ENCODE peak calls at places on chromosomes 2 and 18, in four cellular contexts. One of them, this sample, is unnamed.

GRCh38 chr2:195756218-195756941 is 99.4 kb downstream of the SLC39A10 start:
- DNase-seq in tibial nerve: no peak
- DNase-seq in fibroblast of lung: no peak
- DNase-seq in pancreas: no peak
- DNase-seq in this sample: no peak

GRCh38 chr2:146523218-146523617 is 1321.6 kb upstream of the ACVR2A start:
- DNase-seq in pancreas: no peak
- DNase-seq in tibial nerve: no peak
- DNase-seq in fibroblast of lung: peak
- DNase-seq in this sample: no peak

GRCh38 chr18:48364146-48364545 is 45.0 kb downstream of the ZBTB7C start:
- DNase-seq in pancreas: no peak
- DNase-seq in tibial nerve: no peak
- DNase-seq in fibroblast of lung: no peak
- DNase-seq in this sample: no peak

GRCh38 chr2:128753321-128753720 is 434.7 kb upstream of the HS6ST1 start:
- DNase-seq in fibroblast of lung: no peak
- DNase-seq in tibial nerve: no peak
- DNase-seq in pancreas: no peak
- DNase-seq in this sample: no peak

GRCh38 chr18:8908792-8909510 is 193.5 kb upstream of the NDUFV2 start:
- DNase-seq in pancreas: no peak
- DNase-seq in fibroblast of lung: no peak
- DNase-seq in tibial nerve: no peak
- DNase-seq in this sample: no peak

GRCh38 chr18:43620936-43621335 is 343.6 kb upstream of the SYT4 start:
- DNase-seq in pancreas: no peak
- DNase-seq in fibroblast of lung: peak
- DNase-seq in tibial nerve: no peak
- DNase-seq in this sample: no peak

GRCh38 chr18:3380384-3380961 is 69.5 kb upstream of the TGIF1 start:
- DNase-seq in tibial nerve: no peak
- DNase-seq in pancreas: no peak
- DNase-seq in fibroblast of lung: peak
- DNase-seq in this sample: no peak

GRCh38 chr2:166572958-166573357 is 78.9 kb upstream of the SCN7A start:
- DNase-seq in tibial nerve: no peak
- DNase-seq in pancreas: no peak
- DNase-seq in fibroblast of lung: peak
- DNase-seq in this sample: no peak

GRCh38 chr2:108987111-108987510 is 1.9 kb downstream of the EDAR start:
- DNase-seq in pancreas: no peak
- DNase-seq in tibial nerve: no peak
- DNase-seq in fibroblast of lung: no peak
- DNase-seq in this sample: no peak

GRCh38 chr2:7676714-7677113 is 759.5 kb downstream of the RNF144A start:
- DNase-seq in pancreas: no peak
- DNase-seq in tibial nerve: no peak
- DNase-seq in fibroblast of lung: no peak
- DNase-seq in this sample: no peak

GRCh38 chr2:37775908-37776250 is 104.4 kb upstream of the CDC42EP3 start:
- DNase-seq in fibroblast of lung: peak
- DNase-seq in pancreas: no peak
- DNase-seq in tibial nerve: no peak
- DNase-seq in this sample: no peak

GRCh38 chr2:208406474-208407451 is at the start of gene PTH2R:
- DNase-seq in tibial nerve: no peak
- DNase-seq in fibroblast of lung: peak
- DNase-seq in pancreas: peak
- DNase-seq in this sample: no peak

GRCh38 chr2:102975996-102976636 is 214.3 kb downstream of the TMEM182 start:
- DNase-seq in fibroblast of lung: peak
- DNase-seq in tibial nerve: no peak
- DNase-seq in pancreas: no peak
- DNase-seq in this sample: peak

GRCh38 chr2:149152597-149152996 is 114.1 kb downstream of the LYPD6B start:
- DNase-seq in fibroblast of lung: no peak
- DNase-seq in pancreas: no peak
- DNase-seq in tibial nerve: no peak
- DNase-seq in this sample: no peak

GRCh38 chr18:22110482-22110924 is 58.9 kb upstream of the GATA6 start:
- DNase-seq in fibroblast of lung: no peak
- DNase-seq in tibial nerve: no peak
- DNase-seq in pancreas: no peak
- DNase-seq in this sample: no peak

GRCh38 chr2:38317725-38318124 is 59.3 kb downstream of the ATL2 start:
- DNase-seq in tibial nerve: no peak
- DNase-seq in fibroblast of lung: no peak
- DNase-seq in pancreas: no peak
- DNase-seq in this sample: no peak

GRCh38 chr18:36809590-36810381 is 19.0 kb downstream of the TPGS2 start:
- DNase-seq in tibial nerve: no peak
- DNase-seq in fibroblast of lung: peak
- DNase-seq in pancreas: peak
- DNase-seq in this sample: peak

GRCh38 chr2:2769481-2770431 is 438.7 kb upstream of the MYT1L start:
- DNase-seq in pancreas: no peak
- DNase-seq in fibroblast of lung: no peak
- DNase-seq in tibial nerve: no peak
- DNase-seq in this sample: peak

GRCh38 chr2:200778038-200778437 is 33.7 kb upstream of the BZW1 start:
- DNase-seq in fibroblast of lung: no peak
- DNase-seq in pancreas: no peak
- DNase-seq in tibial nerve: no peak
- DNase-seq in this sample: no peak

GRCh38 chr2:63497561-63497960 is 90.7 kb downstream of the WDPCP start:
- DNase-seq in fibroblast of lung: no peak
- DNase-seq in tibial nerve: no peak
- DNase-seq in pancreas: no peak
- DNase-seq in this sample: no peak

GRCh38 chr2:120379916-120380893 is 34.3 kb downstream of the INHBB start:
- DNase-seq in fibroblast of lung: no peak
- DNase-seq in pancreas: no peak
- DNase-seq in tibial nerve: no peak
- DNase-seq in this sample: no peak

GRCh38 chr2:42192010-42192373 is 22.8 kb downstream of the EML4 start:
- DNase-seq in fibroblast of lung: no peak
- DNase-seq in pancreas: no peak
- DNase-seq in tibial nerve: no peak
- DNase-seq in this sample: no peak

GRCh38 chr18:34707670-34708069 is 2.4 kb upstream of the DTNA start:
- DNase-seq in pancreas: peak
- DNase-seq in fibroblast of lung: peak
- DNase-seq in tibial nerve: no peak
- DNase-seq in this sample: peak

GRCh38 chr2:54482725-54483124 is 26.6 kb downstream of the SPTBN1 start:
- DNase-seq in fibroblast of lung: peak
- DNase-seq in tibial nerve: peak
- DNase-seq in pancreas: no peak
- DNase-seq in this sample: no peak

GRCh38 chr2:51681854-51682253 is 649.9 kb upstream of the NRXN1 start:
- DNase-seq in fibroblast of lung: no peak
- DNase-seq in tibial nerve: no peak
- DNase-seq in pancreas: no peak
- DNase-seq in this sample: no peak

GRCh38 chr2:96817882-96818281 is 1.8 kb downstream of the CNNM3 start:
- DNase-seq in pancreas: no peak
- DNase-seq in fibroblast of lung: no peak
- DNase-seq in tibial nerve: no peak
- DNase-seq in this sample: no peak

GRCh38 chr18:31998880-31999279 is 19.7 kb upstream of the RNF125 start:
- DNase-seq in pancreas: no peak
- DNase-seq in fibroblast of lung: no peak
- DNase-seq in tibial nerve: no peak
- DNase-seq in this sample: no peak

GRCh38 chr2:101151141-101151858 is at the start of gene TBC1D8:
- DNase-seq in fibroblast of lung: peak
- DNase-seq in tibial nerve: peak
- DNase-seq in pancreas: peak
- DNase-seq in this sample: peak

GRCh38 chr18:58226476-58226875 is 182.4 kb downstream of the NEDD4L start:
- DNase-seq in tibial nerve: no peak
- DNase-seq in fibroblast of lung: no peak
- DNase-seq in pancreas: no peak
- DNase-seq in this sample: no peak

GRCh38 chr2:134869941-134870736 is 31.7 kb downstream of the ACMSD start:
- DNase-seq in pancreas: no peak
- DNase-seq in fibroblast of lung: peak
- DNase-seq in tibial nerve: no peak
- DNase-seq in this sample: no peak

DNA sequence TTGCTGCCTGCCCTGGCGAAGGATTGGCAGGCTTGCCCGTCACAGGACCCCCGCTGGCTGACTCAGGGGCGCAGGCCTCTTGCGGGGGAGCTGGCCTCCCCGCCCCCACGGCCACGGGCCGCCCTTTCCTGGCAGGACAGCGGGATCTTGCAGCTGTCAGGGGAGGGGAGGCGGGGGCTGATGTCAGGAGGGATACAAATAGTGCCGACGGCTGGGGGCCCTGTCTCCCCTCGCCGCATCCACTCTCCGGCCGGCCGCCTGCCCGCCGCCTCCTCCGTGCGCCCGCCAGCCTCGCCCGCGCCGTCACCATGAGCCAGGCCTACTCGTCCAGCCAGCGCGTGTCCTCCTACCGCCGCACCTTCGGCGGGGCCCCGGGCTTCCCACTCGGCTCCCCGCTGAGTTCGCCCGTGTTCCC is at the start of gene DES:
- DNase-seq in fibroblast of lung: no peak
- DNase-seq in pancreas: no peak
- DNase-seq in tibial nerve: no peak
- DNase-seq in this sample: no peak
- H3K27ac ChIP-seq in fibroblast of lung: no peak
- H3K27ac ChIP-seq in pancreas: no peak
- H3K27ac ChIP-seq in tibial nerve: no peak
- H3K27ac ChIP-seq in this sample: no peak

GRCh38 chr18:74419761-74420160 is 37.3 kb downstream of the DIPK1C start:
- DNase-seq in tibial nerve: no peak
- DNase-seq in pancreas: no peak
- DNase-seq in fibroblast of lung: no peak
- DNase-seq in this sample: no peak

GRCh38 chr18:74420926-74421325 is 36.2 kb downstream of the DIPK1C start:
- DNase-seq in pancreas: no peak
- DNase-seq in fibroblast of lung: no peak
- DNase-seq in tibial nerve: no peak
- DNase-seq in this sample: no peak

GRCh38 chr18:74416124-74416523 is 41.0 kb downstream of the DIPK1C start:
- DNase-seq in fibroblast of lung: no peak
- DNase-seq in tibial nerve: no peak
- DNase-seq in pancreas: no peak
- DNase-seq in this sample: no peak

GRCh38 chr18:74420491-74420890 is 36.6 kb downstream of the DIPK1C start:
- DNase-seq in tibial nerve: no peak
- DNase-seq in pancreas: no peak
- DNase-seq in fibroblast of lung: no peak
- DNase-seq in this sample: no peak

DNA sequence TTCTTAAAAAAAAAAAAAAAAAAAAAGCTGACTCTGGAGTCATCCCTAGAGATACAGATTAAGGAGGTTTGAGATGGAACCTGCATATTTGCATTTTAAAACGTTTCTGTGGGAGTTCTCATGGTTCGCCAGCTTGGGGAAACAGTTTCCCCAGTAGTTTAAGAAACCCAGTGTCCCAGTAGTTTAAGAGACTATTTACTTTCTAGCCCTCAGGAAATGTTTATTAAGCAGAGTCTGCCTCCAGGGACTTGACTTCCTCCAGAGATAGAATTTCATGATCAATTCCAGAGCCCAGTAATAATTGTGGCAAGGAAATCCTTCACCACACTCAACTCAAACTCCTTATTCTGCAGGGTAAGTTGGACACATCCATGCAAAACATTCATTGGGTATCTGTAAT is 39.1 kb downstream of the DIPK1C start:
- DNase-seq in tibial nerve: no peak
- DNase-seq in pancreas: no peak
- DNase-seq in fibroblast of lung: no peak
- DNase-seq in this sample: no peak
- H3K27ac ChIP-seq in tibial nerve: no peak
- H3K27ac ChIP-seq in pancreas: no peak
- H3K27ac ChIP-seq in fibroblast of lung: no peak
- H3K27ac ChIP-seq in this sample: no peak

DNA sequence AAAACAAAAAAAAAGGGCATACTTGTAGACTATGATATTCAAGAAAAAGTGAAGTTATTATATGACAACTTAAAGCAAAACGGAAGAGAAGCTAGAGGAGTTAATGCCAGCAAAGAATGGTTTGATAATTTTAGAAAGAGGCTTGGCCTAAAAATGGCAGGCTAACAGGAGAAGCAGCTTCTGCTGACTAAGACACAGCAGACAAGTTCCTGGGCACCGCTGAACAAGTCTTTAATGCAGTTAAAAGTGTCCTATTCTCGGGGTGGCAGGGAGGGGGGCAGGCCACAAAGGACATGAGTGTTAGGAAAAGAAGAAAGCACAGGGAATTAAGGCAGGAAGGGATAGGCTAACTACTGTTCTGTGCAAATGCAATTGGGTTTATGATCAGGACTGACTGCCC is 50.3 kb upstream of the GAREM2 start:
- DNase-seq in tibial nerve: no peak
- DNase-seq in pancreas: no peak
- DNase-seq in fibroblast of lung: no peak
- DNase-seq in this sample: no peak
- H3K27ac ChIP-seq in tibial nerve: no peak
- H3K27ac ChIP-seq in pancreas: no peak
- H3K27ac ChIP-seq in fibroblast of lung: no peak
- H3K27ac ChIP-seq in this sample: peak

GRCh38 chr2:69074926-69075325 is 61.9 kb downstream of the ANTXR1 start:
- DNase-seq in fibroblast of lung: no peak
- DNase-seq in pancreas: no peak
- DNase-seq in tibial nerve: no peak
- DNase-seq in this sample: no peak
- H3K27ac ChIP-seq in fibroblast of lung: no peak
- H3K27ac ChIP-seq in pancreas: no peak
- H3K27ac ChIP-seq in tibial nerve: no peak
- H3K27ac ChIP-seq in this sample: no peak

This sample was measured in caudate nucleus.